ENCODE peak calls at places on chromosome 15, in six cellular contexts. U, L, I, Z, W and C are unnamed samples.

GRCh38 chr15:74426404-74427281 is 7.1 kb downstream of the SEMA7A start:
- DNase-seq in U (no peak), L (no peak), I (no peak), Z (no peak), W (no peak), C (no peak)

GRCh38 chr15:25797511-25798206 is 65.5 kb downstream of the ATP10A start:
- DNase-seq in U (no peak), L (no peak), I (peak), Z (no peak), W (no peak), C (no peak)

GRCh38 chr15:52760562-52760961 is 29.6 kb downstream of the ONECUT1 start:
- DNase-seq in U (no peak), L (no peak), I (no peak), Z (no peak), W (no peak), C (no peak)

GRCh38 chr15:69039516-69040225 is 25.2 kb downstream of the NOX5 start:
- DNase-seq in U (no peak), L (no peak), I (no peak), Z (no peak), W (no peak), C (no peak)

GRCh38 chr15:67547064-67547463 is 4.6 kb downstream of the MAP2K5 start:
- DNase-seq in U (no peak), L (no peak), I (no peak), Z (no peak), W (no peak), C (no peak)

GRCh38 chr15:81133782-81134461 is at the start of gene CFAP161:
- DNase-seq in U (no peak), L (no peak), I (peak), Z (peak), W (peak), C (peak)

GRCh38 chr15:56667517-56667916 is 65.8 kb downstream of the ZNF280D start:
- DNase-seq in U (no peak), L (no peak), I (no peak), Z (no peak), W (no peak), C (no peak)

GRCh38 chr15:64749167-64749566 is 26.2 kb downstream of the RBPMS2 start:
- DNase-seq in U (no peak), L (no peak), I (peak), Z (no peak), W (peak), C (no peak)

GRCh38 chr15:60781211-60781713 is 302.3 kb upstream of the ICE2 start:
- DNase-seq in U (no peak), L (no peak), I (no peak), Z (peak), W (no peak), C (no peak)

GRCh38 chr15:33737687-33738606 is 230.3 kb upstream of the CHRM5 start:
- DNase-seq in U (no peak), L (peak), I (peak), Z (peak), W (peak), C (peak)

GRCh38 chr15:60760646-60761504 is 281.9 kb upstream of the ICE2 start:
- DNase-seq in U (no peak), L (no peak), I (peak), Z (no peak), W (peak), C (no peak)

GRCh38 chr15:52567886-52568568 is 803 bp downstream of the ARPP19 start:
- DNase-seq in U (no peak), L (no peak), I (peak), Z (peak), W (peak), C (peak)

GRCh38 chr15:63351170-63351569 is 30.5 kb downstream of the CA12 start:
- DNase-seq in U (no peak), L (no peak), I (no peak), Z (no peak), W (no peak), C (no peak)

GRCh38 chr15:70033529-70034140 is 64.1 kb downstream of the TLE3 start:
- DNase-seq in U (no peak), L (no peak), I (peak), Z (peak), W (peak), C (no peak)

GRCh38 chr15:24772709-24773373 is 97.3 kb downstream of the NPAP1 start:
- DNase-seq in U (peak), L (no peak), I (peak), Z (peak), W (peak), C (no peak)

GRCh38 chr15:20358066-20358780 is 183.4 kb downstream of the GOLGA6L6 start:
- DNase-seq in U (no peak), L (no peak), I (no peak), Z (no peak), W (no peak), C (no peak)

GRCh38 chr15:100525894-100526512 is 2.7 kb downstream of the CERS3 start:
- DNase-seq in U (no peak), L (no peak), I (no peak), Z (no peak), W (no peak), C (no peak)

GRCh38 chr15:78853500-78853899 is 19.2 kb upstream of the MORF4L1 start:
- DNase-seq in U (no peak), L (no peak), I (no peak), Z (no peak), W (no peak), C (no peak)

GRCh38 chr15:87877114-87877810 is 379.3 kb downstream of the NTRK3 start:
- DNase-seq in U (no peak), L (no peak), I (peak), Z (no peak), W (no peak), C (no peak)

GRCh38 chr15:50685976-50686467 is 575 bp downstream of the TRPM7 start:
- DNase-seq in U (peak), L (no peak), I (peak), Z (peak), W (peak), C (no peak)

GRCh38 chr15:70892912-70893560 is 410 bp downstream of the LRRC49 start:
- DNase-seq in U (no peak), L (no peak), I (peak), Z (no peak), W (peak), C (no peak)

GRCh38 chr15:81886080-81886479 is 159.7 kb downstream of the MEX3B start:
- DNase-seq in U (no peak), L (no peak), I (no peak), Z (no peak), W (no peak), C (no peak)

GRCh38 chr15:64334530-64334929 is 21.4 kb downstream of the CSNK1G1 start:
- DNase-seq in U (peak), L (no peak), I (no peak), Z (no peak), W (no peak), C (peak)

GRCh38 chr15:39426552-39427532 is 154.0 kb upstream of the THBS1 start:
- DNase-seq in U (peak), L (no peak), I (no peak), Z (no peak), W (no peak), C (no peak)

GRCh38 chr15:70036585-70037343 is 61.0 kb downstream of the TLE3 start:
- DNase-seq in U (no peak), L (no peak), I (no peak), Z (no peak), W (peak), C (no peak)

GRCh38 chr15:67110958-67111864 is 45.8 kb downstream of the SMAD3 start:
- DNase-seq in U (no peak), L (no peak), I (no peak), Z (no peak), W (no peak), C (no peak)

GRCh38 chr15:83287541-83288027 is 3.1 kb upstream of the BNC1 start:
- DNase-seq in U (no peak), L (no peak), I (peak), Z (no peak), W (peak), C (no peak)

GRCh38 chr15:38029741-38030140 is 95.3 kb downstream of the TMCO5A start:
- DNase-seq in U (no peak), L (no peak), I (peak), Z (no peak), W (no peak), C (no peak)

GRCh38 chr15:34239151-34239761 is 14.4 kb downstream of the EMC4 start:
- DNase-seq in U (no peak), L (peak), I (peak), Z (no peak), W (peak), C (peak)

GRCh38 chr15:50458301-50458700 is 34.1 kb downstream of the USP8 start:
- DNase-seq in U (no peak), L (no peak), I (peak), Z (no peak), W (no peak), C (no peak)